ENCODE peak calls at places on chromosomes 7 and 10, in five cellular contexts. One of them, this sample, is unnamed.

GRCh38 chr10:61332506-61332905 is 120.7 kb downstream of the TMEM26 start:
- DNase-seq in activated gamma-delta T cell: no peak
- DNase-seq in stimulated activated CD8-positive, alpha-beta memory T cell treated with anti-CD3 and anti-CD28 coated beads, Interleukin-2, amount 100 ng/mL, for 48 hours: no peak
- DNase-seq in HT-29: no peak
- DNase-seq in HEK293T: no peak
- DNase-seq in this sample: no peak

GRCh38 chr10:3757638-3758490 is 27.1 kb downstream of the KLF6 start:
- DNase-seq in activated gamma-delta T cell: peak
- DNase-seq in stimulated activated CD8-positive, alpha-beta memory T cell treated with anti-CD3 and anti-CD28 coated beads, Interleukin-2, amount 100 ng/mL, for 48 hours: peak
- DNase-seq in HT-29: no peak
- DNase-seq in HEK293T: no peak
- DNase-seq in this sample: no peak

GRCh38 chr10:24240001-24240751 is 31.2 kb downstream of the KIAA1217 start:
- DNase-seq in activated gamma-delta T cell: no peak
- DNase-seq in stimulated activated CD8-positive, alpha-beta memory T cell treated with anti-CD3 and anti-CD28 coated beads, Interleukin-2, amount 100 ng/mL, for 48 hours: no peak
- DNase-seq in HT-29: peak
- DNase-seq in HEK293T: no peak
- DNase-seq in this sample: peak

GRCh38 chr7:93890041-93890463 is 501 bp downstream of the TFPI2 start:
- DNase-seq in activated gamma-delta T cell: no peak
- DNase-seq in stimulated activated CD8-positive, alpha-beta memory T cell treated with anti-CD3 and anti-CD28 coated beads, Interleukin-2, amount 100 ng/mL, for 48 hours: no peak
- DNase-seq in HT-29: no peak
- DNase-seq in HEK293T: peak
- DNase-seq in this sample: no peak

GRCh38 chr7:30901856-30902255 is 9.8 kb upstream of the AQP1 start:
- DNase-seq in activated gamma-delta T cell: no peak
- DNase-seq in stimulated activated CD8-positive, alpha-beta memory T cell treated with anti-CD3 and anti-CD28 coated beads, Interleukin-2, amount 100 ng/mL, for 48 hours: no peak
- DNase-seq in HT-29: no peak
- DNase-seq in HEK293T: peak
- DNase-seq in this sample: no peak

GRCh38 chr10:130018253-130018652 is 54.2 kb upstream of the EBF3 start:
- DNase-seq in activated gamma-delta T cell: no peak
- DNase-seq in stimulated activated CD8-positive, alpha-beta memory T cell treated with anti-CD3 and anti-CD28 coated beads, Interleukin-2, amount 100 ng/mL, for 48 hours: no peak
- DNase-seq in HT-29: peak
- DNase-seq in HEK293T: no peak
- DNase-seq in this sample: no peak

GRCh38 chr10:77195101-77195500 is 442.5 kb downstream of the KCNMA1 start:
- DNase-seq in activated gamma-delta T cell: no peak
- DNase-seq in stimulated activated CD8-positive, alpha-beta memory T cell treated with anti-CD3 and anti-CD28 coated beads, Interleukin-2, amount 100 ng/mL, for 48 hours: no peak
- DNase-seq in HT-29: no peak
- DNase-seq in HEK293T: no peak
- DNase-seq in this sample: peak

GRCh38 chr7:159197066-159197975 is 52.7 kb upstream of the VIPR2 start:
- DNase-seq in activated gamma-delta T cell: no peak
- DNase-seq in stimulated activated CD8-positive, alpha-beta memory T cell treated with anti-CD3 and anti-CD28 coated beads, Interleukin-2, amount 100 ng/mL, for 48 hours: no peak
- DNase-seq in HT-29: peak
- DNase-seq in HEK293T: no peak
- DNase-seq in this sample: no peak

GRCh38 chr7:92595281-92595680 is 5.1 kb upstream of the FAM133B start:
- DNase-seq in activated gamma-delta T cell: no peak
- DNase-seq in stimulated activated CD8-positive, alpha-beta memory T cell treated with anti-CD3 and anti-CD28 coated beads, Interleukin-2, amount 100 ng/mL, for 48 hours: no peak
- DNase-seq in HT-29: no peak
- DNase-seq in HEK293T: no peak
- DNase-seq in this sample: peak

GRCh38 chr7:42167206-42167913 is 69.6 kb downstream of the GLI3 start:
- DNase-seq in activated gamma-delta T cell: no peak
- DNase-seq in stimulated activated CD8-positive, alpha-beta memory T cell treated with anti-CD3 and anti-CD28 coated beads, Interleukin-2, amount 100 ng/mL, for 48 hours: no peak
- DNase-seq in HT-29: peak
- DNase-seq in HEK293T: no peak
- DNase-seq in this sample: no peak

GRCh38 chr7:100476108-100476780 is 2.8 kb downstream of the TSC22D4 start:
- DNase-seq in activated gamma-delta T cell: no peak
- DNase-seq in stimulated activated CD8-positive, alpha-beta memory T cell treated with anti-CD3 and anti-CD28 coated beads, Interleukin-2, amount 100 ng/mL, for 48 hours: no peak
- DNase-seq in HT-29: no peak
- DNase-seq in HEK293T: no peak
- DNase-seq in this sample: no peak

GRCh38 chr7:81232084-81232799 is 313.4 kb upstream of the SEMA3C start:
- DNase-seq in activated gamma-delta T cell: no peak
- DNase-seq in stimulated activated CD8-positive, alpha-beta memory T cell treated with anti-CD3 and anti-CD28 coated beads, Interleukin-2, amount 100 ng/mL, for 48 hours: no peak
- DNase-seq in HT-29: no peak
- DNase-seq in HEK293T: no peak
- DNase-seq in this sample: no peak

GRCh38 chr10:91162050-91162494 is 58.4 kb upstream of the PCGF5 start:
- DNase-seq in activated gamma-delta T cell: no peak
- DNase-seq in stimulated activated CD8-positive, alpha-beta memory T cell treated with anti-CD3 and anti-CD28 coated beads, Interleukin-2, amount 100 ng/mL, for 48 hours: no peak
- DNase-seq in HT-29: no peak
- DNase-seq in HEK293T: peak
- DNase-seq in this sample: no peak

GRCh38 chr7:143846692-143847091 is 55.3 kb downstream of the TCAF1 start:
- DNase-seq in activated gamma-delta T cell: no peak
- DNase-seq in stimulated activated CD8-positive, alpha-beta memory T cell treated with anti-CD3 and anti-CD28 coated beads, Interleukin-2, amount 100 ng/mL, for 48 hours: no peak
- DNase-seq in HT-29: no peak
- DNase-seq in HEK293T: no peak
- DNase-seq in this sample: no peak

GRCh38 chr7:13077466-13077865 is 390.0 kb downstream of the ARL4A start:
- DNase-seq in activated gamma-delta T cell: no peak
- DNase-seq in stimulated activated CD8-positive, alpha-beta memory T cell treated with anti-CD3 and anti-CD28 coated beads, Interleukin-2, amount 100 ng/mL, for 48 hours: no peak
- DNase-seq in HT-29: no peak
- DNase-seq in HEK293T: no peak
- DNase-seq in this sample: no peak

GRCh38 chr7:90648834-90649233 is 52.7 kb downstream of the CDK14 start:
- DNase-seq in activated gamma-delta T cell: no peak
- DNase-seq in stimulated activated CD8-positive, alpha-beta memory T cell treated with anti-CD3 and anti-CD28 coated beads, Interleukin-2, amount 100 ng/mL, for 48 hours: no peak
- DNase-seq in HT-29: no peak
- DNase-seq in HEK293T: no peak
- DNase-seq in this sample: no peak

GRCh38 chr7:30549933-30550493 is 44.7 kb upstream of the GARS1 start:
- DNase-seq in activated gamma-delta T cell: no peak
- DNase-seq in stimulated activated CD8-positive, alpha-beta memory T cell treated with anti-CD3 and anti-CD28 coated beads, Interleukin-2, amount 100 ng/mL, for 48 hours: no peak
- DNase-seq in HT-29: peak
- DNase-seq in HEK293T: no peak
- DNase-seq in this sample: no peak

GRCh38 chr7:121301441-121302213 is 27.2 kb upstream of the WNT16 start:
- DNase-seq in activated gamma-delta T cell: no peak
- DNase-seq in stimulated activated CD8-positive, alpha-beta memory T cell treated with anti-CD3 and anti-CD28 coated beads, Interleukin-2, amount 100 ng/mL, for 48 hours: no peak
- DNase-seq in HT-29: no peak
- DNase-seq in HEK293T: no peak
- DNase-seq in this sample: no peak

GRCh38 chr7:81929386-81929785 is 159.5 kb upstream of the HGF start:
- DNase-seq in activated gamma-delta T cell: no peak
- DNase-seq in stimulated activated CD8-positive, alpha-beta memory T cell treated with anti-CD3 and anti-CD28 coated beads, Interleukin-2, amount 100 ng/mL, for 48 hours: no peak
- DNase-seq in HT-29: no peak
- DNase-seq in HEK293T: no peak
- DNase-seq in this sample: no peak

GRCh38 chr7:124031406-124031805 is 1.5 kb downstream of the TMEM229A start:
- DNase-seq in activated gamma-delta T cell: no peak
- DNase-seq in stimulated activated CD8-positive, alpha-beta memory T cell treated with anti-CD3 and anti-CD28 coated beads, Interleukin-2, amount 100 ng/mL, for 48 hours: no peak
- DNase-seq in HT-29: no peak
- DNase-seq in HEK293T: no peak
- DNase-seq in this sample: no peak

GRCh38 chr10:123140164-123140982 is 4.6 kb downstream of the HMX3 start:
- DNase-seq in activated gamma-delta T cell: no peak
- DNase-seq in stimulated activated CD8-positive, alpha-beta memory T cell treated with anti-CD3 and anti-CD28 coated beads, Interleukin-2, amount 100 ng/mL, for 48 hours: no peak
- DNase-seq in HT-29: peak
- DNase-seq in HEK293T: no peak
- DNase-seq in this sample: no peak

GRCh38 chr10:69101451-69102095 is 13.7 kb downstream of the SRGN start:
- DNase-seq in activated gamma-delta T cell: no peak
- DNase-seq in stimulated activated CD8-positive, alpha-beta memory T cell treated with anti-CD3 and anti-CD28 coated beads, Interleukin-2, amount 100 ng/mL, for 48 hours: peak
- DNase-seq in HT-29: no peak
- DNase-seq in HEK293T: no peak
- DNase-seq in this sample: no peak

GRCh38 chr10:14571866-14572507 is 202.7 kb downstream of the FAM107B start:
- DNase-seq in activated gamma-delta T cell: no peak
- DNase-seq in stimulated activated CD8-positive, alpha-beta memory T cell treated with anti-CD3 and anti-CD28 coated beads, Interleukin-2, amount 100 ng/mL, for 48 hours: no peak
- DNase-seq in HT-29: peak
- DNase-seq in HEK293T: no peak
- DNase-seq in this sample: no peak

GRCh38 chr10:42926831-42927230 is 144.2 kb downstream of the BMS1 start:
- DNase-seq in activated gamma-delta T cell: no peak
- DNase-seq in stimulated activated CD8-positive, alpha-beta memory T cell treated with anti-CD3 and anti-CD28 coated beads, Interleukin-2, amount 100 ng/mL, for 48 hours: no peak
- DNase-seq in HT-29: no peak
- DNase-seq in HEK293T: peak
- DNase-seq in this sample: peak

GRCh38 chr7:83663131-83663530 is 14.2 kb upstream of the SEMA3E start:
- DNase-seq in activated gamma-delta T cell: no peak
- DNase-seq in stimulated activated CD8-positive, alpha-beta memory T cell treated with anti-CD3 and anti-CD28 coated beads, Interleukin-2, amount 100 ng/mL, for 48 hours: no peak
- DNase-seq in HT-29: no peak
- DNase-seq in HEK293T: no peak
- DNase-seq in this sample: no peak

GRCh38 chr7:150755473-150756099 is 18.4 kb downstream of the GIMAP5 start:
- DNase-seq in activated gamma-delta T cell: no peak
- DNase-seq in stimulated activated CD8-positive, alpha-beta memory T cell treated with anti-CD3 and anti-CD28 coated beads, Interleukin-2, amount 100 ng/mL, for 48 hours: no peak
- DNase-seq in HT-29: no peak
- DNase-seq in HEK293T: no peak
- DNase-seq in this sample: no peak

GRCh38 chr7:11988186-11988585 is 156.2 kb upstream of the THSD7A start:
- DNase-seq in activated gamma-delta T cell: no peak
- DNase-seq in stimulated activated CD8-positive, alpha-beta memory T cell treated with anti-CD3 and anti-CD28 coated beads, Interleukin-2, amount 100 ng/mL, for 48 hours: no peak
- DNase-seq in HT-29: no peak
- DNase-seq in HEK293T: no peak
- DNase-seq in this sample: no peak

GRCh38 chr7:43170571-43170970 is 58.1 kb downstream of the HECW1 start:
- DNase-seq in activated gamma-delta T cell: no peak
- DNase-seq in stimulated activated CD8-positive, alpha-beta memory T cell treated with anti-CD3 and anti-CD28 coated beads, Interleukin-2, amount 100 ng/mL, for 48 hours: no peak
- DNase-seq in HT-29: no peak
- DNase-seq in HEK293T: no peak
- DNase-seq in this sample: no peak

GRCh38 chr10:28939352-28940157 is 262.2 kb downstream of the BAMBI start:
- DNase-seq in activated gamma-delta T cell: no peak
- DNase-seq in stimulated activated CD8-positive, alpha-beta memory T cell treated with anti-CD3 and anti-CD28 coated beads, Interleukin-2, amount 100 ng/mL, for 48 hours: no peak
- DNase-seq in HT-29: peak
- DNase-seq in HEK293T: peak
- DNase-seq in this sample: peak